ENCODE peak calls at places on chromosomes 7 and 10, in seven cellular contexts. R is RWPE2, K is astrocyte, F is lower lobe of right lung, E is endodermal cell, D is adipocyte, O is neural progenitor cell. B is an unnamed sample.

GRCh38 chr10:117399341-117400196 is 24.3 kb upstream of the PDZD8 start:
- DNase-seq in R (no peak), D (no peak), F (no peak), E (no peak), O (no peak), K (no peak), B (no peak)

GRCh38 chr10:79629955-79630327 is 19.2 kb downstream of the SFTPA1 start:
- DNase-seq in E (no peak), K (no peak), O (no peak), R (no peak), D (no peak), F (no peak), B (no peak)

GRCh38 chr7:127865466-127865865 is 165.8 kb downstream of the LRRC4 start:
- DNase-seq in K (peak; percentile 62), R (no peak), D (peak; percentile 72), O (no peak), F (no peak), E (no peak), B (no peak)

GRCh38 chr7:128672927-128673517 is 930 bp downstream of the GARIN1A start:
- DNase-seq in E (peak; percentile 86), R (no peak), O (peak; percentile 70), K (peak; percentile 12), F (no peak), D (peak; percentile 20), B (no peak)

GRCh38 chr7:36016648-36017047 is 136.4 kb upstream of the EEPD1 start:
- DNase-seq in O (no peak), F (no peak), R (no peak), E (no peak), D (no peak), K (no peak), B (no peak)

GRCh38 chr7:77797734-77798393 is 370 bp downstream of the TMEM60 start:
- DNase-seq in O (peak; percentile 78), K (no peak), E (peak; percentile 48), D (no peak), R (no peak), F (no peak), B (peak; percentile 46)

GRCh38 chr7:156002362-156003001 is 190.2 kb upstream of the SHH start:
- DNase-seq in K (no peak), R (no peak), E (peak; percentile 12), D (no peak), O (no peak), F (no peak), B (no peak)

GRCh38 chr7:150428671-150429451 is 21.6 kb upstream of the GIMAP8 start:
- DNase-seq in K (peak; percentile 85), F (no peak), E (peak; percentile 67), R (no peak), D (peak; percentile 74), O (peak; percentile 44), B (no peak)

GRCh38 chr10:100504101-100504500 is 15.6 kb downstream of the SEC31B start:
- DNase-seq in R (no peak), E (no peak), O (no peak), F (no peak), K (peak; percentile 44), D (peak; percentile 56), B (no peak)

GRCh38 chr10:100567249-100567648 is 31.5 kb downstream of the HIF1AN start:
- DNase-seq in D (no peak), O (no peak), F (no peak), R (no peak), K (no peak), E (peak; percentile 41), B (no peak)

GRCh38 chr10:107544706-107545520 is 380.4 kb upstream of the SORCS1 start:
- DNase-seq in D (no peak), E (peak; percentile 53), O (no peak), K (no peak), F (no peak), R (no peak), B (no peak)

GRCh38 chr10:74432841-74433594 is 282.0 kb downstream of the ADK start:
- DNase-seq in F (no peak), K (peak; percentile 76), R (no peak), O (no peak), D (peak; percentile 66), E (no peak), B (no peak)

GRCh38 chr10:13346280-13346819 is 1.7 kb downstream of the SEPHS1 start:
- DNase-seq in F (no peak), D (peak; percentile 72), E (no peak), O (peak; percentile 21), K (peak; percentile 47), R (no peak), B (no peak)

GRCh38 chr10:133422821-133423771 is 1.3 kb downstream of the SPRN start:
- DNase-seq in O (peak; percentile 54), D (peak; percentile 27), K (no peak), F (peak; percentile 41), E (peak; percentile 66), R (no peak), B (no peak)

GRCh38 chr7:155644971-155645509 is 579 bp downstream of the RBM33 start:
- DNase-seq in E (peak; percentile 76), O (peak; percentile 60), R (no peak), K (peak; percentile 1), F (peak; percentile 59), D (peak; percentile 75), B (no peak)

GRCh38 chr7:103075337-103075918 is 488 bp downstream of the ARMC10 start:
- DNase-seq in D (peak; percentile 70), F (peak; percentile 70), E (peak; percentile 91), R (peak; percentile 54), O (peak; percentile 78), K (peak; percentile 63), B (peak; percentile 60)

GRCh38 chr7:151440799-151441443 is 980 bp upstream of the CRYGN start:
- DNase-seq in R (no peak), O (no peak), D (no peak), E (no peak), F (no peak), K (no peak), B (no peak)

GRCh38 chr10:102608487-102608886 is 35.8 kb upstream of the TRIM8 start:
- DNase-seq in R (no peak), O (no peak), D (no peak), K (no peak), F (no peak), E (peak; percentile 47), B (no peak)

GRCh38 chr10:182441-183201 is 47.4 kb downstream of the ZMYND11 start:
- DNase-seq in K (peak; percentile 60), D (peak; percentile 38), O (no peak), R (no peak), F (no peak), E (no peak), B (no peak)

DNA sequence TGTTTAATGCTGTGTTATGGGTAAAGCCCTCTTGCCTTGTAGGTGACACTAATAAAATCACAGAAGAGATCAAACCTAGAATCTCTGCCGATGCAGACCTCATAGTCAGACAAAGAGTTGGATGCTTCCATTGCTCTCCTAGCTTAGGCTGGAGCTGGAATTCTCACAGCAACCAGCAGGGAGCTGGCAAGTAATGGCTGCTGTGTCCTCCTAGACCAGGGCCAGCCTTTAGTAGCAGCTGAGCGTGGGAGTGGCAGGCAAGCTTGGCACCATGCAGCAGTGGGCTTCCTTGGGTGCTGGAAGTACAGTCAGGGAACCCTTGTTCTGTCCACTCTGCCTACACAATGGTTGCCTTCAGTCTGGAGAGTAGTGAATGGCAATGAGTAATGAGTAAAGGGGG is 598.3 kb upstream of the GALNT17 start:
- DNase-seq in E (peak; percentile 54), K (no peak), R (no peak), D (no peak), O (no peak), F (no peak), B (no peak)
- H3K4me1 ChIP-seq in E (no peaks in the 10 kb centered on the region), K (no peaks in the 10 kb centered on the region), R (no peaks in the 10 kb centered on the region), D (no peaks in the 10 kb centered on the region), O (no peaks in the 10 kb centered on the region), F (no peaks in the 10 kb centered on the region), B (no peaks in the 10 kb centered on the region)

DNA sequence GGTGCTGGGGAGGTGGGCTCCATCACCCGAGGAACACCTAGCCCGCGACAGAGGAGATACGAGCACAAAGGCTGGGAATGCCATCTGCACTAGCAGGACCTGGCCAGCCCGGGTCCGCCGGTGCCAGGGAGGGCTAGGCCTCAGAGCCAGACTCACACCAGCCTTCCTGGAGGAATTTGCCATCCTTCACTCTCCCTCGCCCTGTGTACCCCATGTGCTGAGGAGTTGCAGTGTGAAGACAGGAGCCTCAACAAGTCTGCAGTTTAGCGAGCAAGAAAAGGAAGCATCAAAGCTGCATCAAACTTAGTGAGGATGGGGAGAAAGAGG is 123.7 kb upstream of the JCAD start:
- DNase-seq in E (no peak), K (no peak), R (no peak), F (no peak), O (no peak), D (no peak), B (no peak)
- H3K4me1 ChIP-seq in E (peaks cover 15% of the 10 kb centered on the region), K (peaks cover 54% of the 10 kb centered on the region), R (peaks cover 33% of the 10 kb centered on the region), F (peaks cover 23% of the 10 kb centered on the region), O (peaks cover 18% of the 10 kb centered on the region), D (peaks cover 54% of the 10 kb centered on the region), B (peaks cover 36% of the 10 kb centered on the region)

DNA sequence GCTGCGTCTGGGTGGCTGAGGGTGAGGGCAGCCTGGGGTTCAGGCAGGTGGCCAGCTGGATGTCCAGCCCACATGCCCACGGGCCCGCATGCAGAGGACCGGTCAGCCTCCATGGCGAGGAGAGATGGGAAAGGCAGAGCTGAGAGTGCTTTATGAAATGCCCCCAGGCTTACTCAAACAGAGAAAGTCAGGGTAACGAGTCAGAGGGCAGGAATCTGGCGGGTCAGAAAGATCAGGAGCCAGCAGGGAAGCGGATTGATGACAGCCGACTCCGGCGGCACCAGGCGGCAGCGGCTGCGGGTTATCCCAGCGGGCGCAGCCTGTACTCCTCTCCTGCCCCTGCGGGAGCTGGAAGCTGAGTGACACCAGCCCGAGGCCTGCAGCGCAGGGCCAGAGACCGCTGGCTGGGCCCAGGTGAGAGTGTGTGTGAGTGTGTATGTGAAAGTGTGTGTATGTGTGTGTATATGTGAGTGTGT is 13.4 kb downstream of the SLC13A4 start:
- DNase-seq in K (peak; percentile 52), F (no peak), E (peak; percentile 90), R (no peak), D (peak; percentile 76), O (peak; percentile 76), B (no peak)
- H3K4me1 ChIP-seq in K (peaks cover 31% of the 10 kb centered on the region), F (no peaks in the 10 kb centered on the region), E (peaks cover 6% of the 10 kb centered on the region), R (peaks cover 20% of the 10 kb centered on the region), D (peaks cover 11% of the 10 kb centered on the region), O (peaks cover 17% of the 10 kb centered on the region), B (no peaks in the 10 kb centered on the region)

DNA sequence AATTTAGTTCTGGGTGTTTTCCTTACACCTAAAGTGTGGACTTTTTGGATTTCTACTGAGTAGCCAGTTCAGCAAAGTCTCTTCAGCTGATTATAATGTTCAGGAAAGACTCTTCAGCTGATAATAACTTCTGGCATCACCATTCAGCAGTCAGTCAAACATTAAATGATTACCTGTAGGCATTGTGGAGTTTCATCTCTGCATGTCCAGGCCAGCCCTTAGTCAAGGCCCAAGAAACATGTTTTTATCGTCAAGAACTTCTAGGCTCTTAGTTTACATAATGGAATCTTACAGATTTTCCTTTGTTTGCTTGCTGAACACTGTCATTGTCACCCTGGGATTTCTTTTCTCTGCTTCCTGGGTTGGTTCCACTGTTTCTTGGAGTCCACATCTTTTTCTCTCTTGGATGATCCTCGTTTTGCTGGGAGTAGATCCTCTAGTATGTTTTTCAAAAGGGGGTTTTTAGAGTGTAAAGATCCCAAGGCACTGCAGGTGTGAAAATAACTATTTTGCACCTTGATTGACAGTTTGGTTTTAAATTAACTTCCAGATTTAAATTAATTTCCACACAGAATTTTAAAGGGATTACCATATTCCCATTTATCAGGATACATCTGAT is 24.2 kb downstream of the CCM2 start:
- DNase-seq in E (no peak), R (no peak), F (no peak), O (no peak), K (no peak), D (no peak), B (no peak)
- H3K4me1 ChIP-seq in E (no peaks in the 10 kb centered on the region), R (peaks cover 8% of the 10 kb centered on the region), F (no peaks in the 10 kb centered on the region), O (no peaks in the 10 kb centered on the region), K (peaks cover 17% of the 10 kb centered on the region), D (peaks cover 3% of the 10 kb centered on the region), B (no peaks in the 10 kb centered on the region)